ENCODE peak calls at places on chromosome 1, in six cellular contexts. Z is ovary, B is spleen, Q is IMR-90, F is tibial nerve, R is A549. N is an unnamed sample.
A peak's percentile ranks its signal among the peaks of the same experiment; 100 is the strongest.

GRCh38 chr1:174074757-174075156 is 52.6 kb upstream of the RC3H1 start:
- DNase-seq in Z (no peak), B (no peak), Q (peak; percentile 55), F (no peak), R (no peak), N (no peak)

GRCh38 chr1:210330279-210330866 is 1.7 kb downstream of the HHAT start:
- DNase-seq in Z (no peak), B (no peak), Q (peak; percentile 10), F (no peak), R (no peak), N (peak; percentile 69)

GRCh38 chr1:6580119-6580587 is 359 bp downstream of the ZBTB48 start:
- DNase-seq in Z (no peak), B (no peak), Q (no peak), F (no peak), R (no peak), N (no peak)

GRCh38 chr1:181318858-181319235 is 164.5 kb upstream of the CACNA1E start:
- DNase-seq in Z (no peak), B (no peak), Q (peak; percentile 4), F (no peak), R (no peak), N (no peak)

GRCh38 chr1:203288351-203288894 is 16.9 kb upstream of the BTG2 start:
- DNase-seq in Z (no peak), B (no peak), Q (no peak), F (no peak), R (no peak), N (no peak)

GRCh38 chr1:79815115-79815514 is 808.6 kb upstream of the ADGRL4 start:
- DNase-seq in Z (no peak), B (no peak), Q (no peak), F (no peak), R (no peak), N (no peak)

GRCh38 chr1:56555448-56555847 is 23.9 kb downstream of the PLPP3 start:
- DNase-seq in Z (no peak), B (no peak), Q (no peak), F (no peak), R (no peak), N (no peak)

GRCh38 chr1:116325922-116326321 is 47.1 kb upstream of the ATP1A1 start:
- DNase-seq in Z (no peak), B (no peak), Q (no peak), F (no peak), R (no peak), N (no peak)

GRCh38 chr1:157119008-157119407 is 19.2 kb downstream of the ETV3 start:
- DNase-seq in Z (no peak), B (peak; percentile 43), Q (no peak), F (no peak), R (no peak), N (no peak)

GRCh38 chr1:153535664-153536585 is at the start of gene S100A6:
- DNase-seq in Z (peak; percentile 83), B (peak; percentile 94), Q (peak; percentile 89), F (peak; percentile 84), R (peak; percentile 85), N (peak; percentile 84)

GRCh38 chr1:4001461-4001860 is 101.4 kb upstream of the C1orf174 start:
- DNase-seq in Z (no peak), B (peak; percentile 50), Q (no peak), F (no peak), R (no peak), N (no peak)

GRCh38 chr1:70220517-70221240 is 501 bp upstream of the SRSF11 start:
- DNase-seq in Z (no peak), B (no peak), Q (no peak), F (no peak), R (no peak), N (no peak)

GRCh38 chr1:93740601-93741031 is 59.0 kb upstream of the BCAR3 start:
- DNase-seq in Z (no peak), B (peak; percentile 59), Q (peak; percentile 35), F (no peak), R (no peak), N (no peak)

GRCh38 chr1:54397980-54398379 is 8.2 kb downstream of the SSBP3 start:
- DNase-seq in Z (no peak), B (no peak), Q (no peak), F (no peak), R (no peak), N (no peak)

GRCh38 chr1:235074335-235075120 is 54.1 kb downstream of the TOMM20 start:
- DNase-seq in Z (no peak), B (peak; percentile 74), Q (peak; percentile 92), F (no peak), R (peak; percentile 40), N (no peak)

GRCh38 chr1:9186082-9186859 is 48.3 kb upstream of the H6PD start:
- DNase-seq in Z (no peak), B (no peak), Q (peak; percentile 87), F (no peak), R (no peak), N (no peak)

GRCh38 chr1:188665477-188665876 is 1812.2 kb downstream of the BRINP3 start:
- DNase-seq in Z (no peak), B (no peak), Q (no peak), F (no peak), R (no peak), N (no peak)

GRCh38 chr1:47436304-47436978 is 1.4 kb upstream of the FOXD2 start:
- DNase-seq in Z (peak; percentile 31), B (peak; percentile 94), Q (peak; percentile 65), F (peak; percentile 81), R (peak; percentile 81), N (peak; percentile 61)

GRCh38 chr1:200980452-200980772 is 43.1 kb downstream of the KIF21B start:
- DNase-seq in Z (no peak), B (no peak), Q (no peak), F (no peak), R (no peak), N (no peak)

GRCh38 chr1:231629132-231629531 is 2.5 kb downstream of the DISC1 start:
- DNase-seq in Z (no peak), B (no peak), Q (no peak), F (peak; percentile 49), R (no peak), N (peak; percentile 25)

GRCh38 chr1:113391643-113392271 is 1.4 kb downstream of the MAGI3 start:
- DNase-seq in Z (no peak), B (no peak), Q (no peak), F (no peak), R (no peak), N (no peak)

GRCh38 chr1:31939484-31940329 is 1.5 kb upstream of the PTP4A2 start:
- DNase-seq in Z (peak; percentile 72), B (peak; percentile 88), Q (peak; percentile 90), F (peak; percentile 48), R (peak; percentile 85), N (peak; percentile 89)
- TF ChIP-seq POLR2A in Z (no peak), B (no peak), Q (no peak), F (no peak), R (no peak), N (no peak)

DNA sequence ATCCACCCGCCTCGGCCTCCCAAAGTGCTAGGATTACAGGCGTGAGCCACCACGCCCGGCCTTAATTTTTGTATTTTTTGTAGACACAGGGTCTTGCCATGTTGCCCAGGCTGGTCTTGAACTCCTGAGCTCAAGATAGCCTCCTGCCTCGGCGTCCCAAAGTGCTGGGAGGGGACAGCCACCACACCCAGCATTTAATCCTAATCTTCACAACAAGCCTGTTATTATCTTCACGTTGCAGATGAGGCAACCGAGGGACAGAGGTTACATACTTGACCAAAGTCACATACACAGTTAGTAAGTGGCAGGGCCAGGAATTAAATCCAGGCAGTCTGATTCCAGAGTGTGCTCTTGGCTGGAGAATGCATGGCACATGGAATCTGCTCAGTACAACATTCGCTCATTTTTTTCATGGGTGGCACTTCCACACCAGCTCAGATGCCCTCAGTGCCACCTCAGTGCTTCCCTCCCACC is 4.8 kb upstream of the GPR37L1 start:
- DNase-seq in Z (no peak), B (no peak), Q (no peak), F (no peak), R (no peak), N (no peak)
- TF ChIP-seq POLR2A in Z (no peak), B (no peak), Q (no peak), F (no peak), R (no peak), N (no peak)

GRCh38 chr1:166573199-166573598 is 266.1 kb upstream of the POGK start:
- DNase-seq in Z (no peak), B (no peak), Q (no peak), F (no peak), R (no peak), N (no peak)
- TF ChIP-seq POLR2A in Z (no peak), B (no peak), Q (no peak), F (no peak), R (no peak), N (no peak)

GRCh38 chr1:26111530-26112406 is at the start of gene PDIK1L:
- DNase-seq in Z (peak; percentile 95), B (peak; percentile 99), Q (peak; percentile 96), F (peak; percentile 85), R (peak; percentile 67), N (peak; percentile 96)

GRCh38 chr1:26109229-26110164 is 2.1 kb upstream of the PDIK1L start:
- DNase-seq in Z (no peak), B (no peak), Q (no peak), F (no peak), R (no peak), N (no peak)

GRCh38 chr1:26112407-26112775 is 767 bp downstream of the PDIK1L start:
- DNase-seq in Z (no peak), B (no peak), Q (no peak), F (no peak), R (no peak), N (no peak)

GRCh38 chr1:26114165-26114927 is 2.7 kb downstream of the PDIK1L start:
- DNase-seq in Z (no peak), B (no peak), Q (no peak), F (no peak), R (no peak), N (no peak)

GRCh38 chr1:26110731-26111529 is 694 bp upstream of the PDIK1L start:
- DNase-seq in Z (peak; percentile 78), B (peak; percentile 94), Q (peak; percentile 54), F (peak; percentile 65), R (peak; percentile 68), N (peak; percentile 81)
- TF ChIP-seq POLR2A in Z (no peak), B (no peak), Q (no peak), F (no peak), R (peak; percentile 48), N (no peak)

DNA sequence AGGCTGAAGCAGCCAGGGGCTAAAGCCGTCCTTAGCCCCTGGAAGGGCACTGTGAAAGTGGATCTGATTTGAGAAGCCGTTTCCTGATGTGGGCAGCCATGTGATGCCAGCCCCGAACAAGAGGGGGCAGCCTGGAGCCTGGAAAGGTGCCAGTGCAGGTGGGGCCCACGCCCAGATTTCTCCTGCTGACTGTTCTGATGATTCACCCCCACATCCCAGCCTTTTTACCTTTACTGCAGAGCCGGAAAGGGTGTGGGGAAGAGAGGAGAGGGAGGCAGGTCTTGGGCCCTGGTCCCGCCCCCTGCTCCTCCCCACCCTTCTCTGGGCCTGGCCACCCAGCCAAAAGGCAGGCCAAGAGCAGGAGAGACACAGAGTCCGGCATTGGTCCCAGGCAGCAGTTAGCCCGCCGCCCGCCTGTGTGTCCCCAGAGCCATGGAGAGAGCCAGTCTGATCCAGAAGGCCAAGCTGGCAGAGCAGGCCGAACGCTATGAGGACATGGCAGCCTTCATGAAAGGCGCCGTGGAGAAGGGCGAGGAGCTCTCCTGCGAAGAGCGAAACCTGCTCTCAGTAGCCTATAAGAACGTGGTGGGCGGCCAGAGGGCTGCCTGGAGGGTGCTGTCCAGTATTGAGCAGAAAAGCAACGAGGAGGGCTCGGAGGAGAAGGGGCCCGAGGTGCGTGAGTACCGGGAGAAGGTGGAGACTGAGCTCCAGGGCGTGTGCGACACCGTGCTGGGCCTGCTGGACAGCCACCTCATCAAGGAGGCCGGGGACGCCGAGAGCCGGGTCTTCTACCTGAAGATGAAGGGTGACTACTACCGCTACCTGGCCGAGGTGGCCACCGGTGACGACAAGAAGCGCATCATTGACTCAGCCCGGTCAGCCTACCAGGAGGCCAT is at the start of gene SFN:
- DNase-seq in Z (no peak), B (peak; percentile 76), Q (no peak), F (no peak), R (peak; percentile 79), N (no peak)
- TF ChIP-seq POLR2A in Z (no peak), B (no peak), Q (no peak), F (no peak), R (peak; percentile 97), N (no peak)